ENCODE peak calls at places on chromosomes 16 and 17, in eight cellular contexts. Q is cardiac muscle cell, V is lower lobe of right lung, Y is sigmoid colon, S is thoracic aorta, U is AG09309, Z is tibial nerve, O is BJ. A is an unnamed sample.

GRCh38 chr17:44187131-44187899 is 543 bp downstream of the TMUB2 start:
- DNase-seq in Z (no peak), S (no peak), Q (no peak), U (no peak), O (no peak), Y (no peak), V (peak; percentile 75), A (peak; percentile 59)

GRCh38 chr17:17877548-17878358 is 41.0 kb upstream of the SREBF1 start:
- DNase-seq in Z (peak; percentile 44), Y (peak; percentile 96), U (peak; percentile 46), V (peak; percentile 77), O (peak; percentile 64), Q (peak; percentile 88), S (peak; percentile 71), A (no peak)

GRCh38 chr16:79185681-79186080 is 414.9 kb downstream of the MAF start:
- DNase-seq in Q (no peak), S (no peak), V (no peak), Z (no peak), Y (no peak), O (no peak), U (no peak), A (no peak)

GRCh38 chr16:87740909-87741424 is 24.8 kb downstream of the KLHDC4 start:
- DNase-seq in Y (no peak), O (no peak), Q (no peak), S (no peak), U (peak; percentile 13), Z (no peak), V (no peak), A (no peak)

GRCh38 chr16:88524274-88524972 is 45.8 kb upstream of the ZC3H18 start:
- DNase-seq in Y (no peak), U (no peak), V (no peak), O (no peak), S (no peak), Q (no peak), Z (no peak), A (no peak)

GRCh38 chr16:2039286-2040030 is 8.2 kb downstream of the NTHL1 start:
- DNase-seq in V (peak; percentile 83), Q (no peak), Y (peak; percentile 96), O (peak; percentile 92), Z (peak; percentile 70), S (no peak), U (peak; percentile 63), A (no peak)

GRCh38 chr16:8773537-8773936 is 23.9 kb downstream of the TMEM186 start:
- DNase-seq in Y (no peak), Q (no peak), U (no peak), S (no peak), Z (no peak), O (no peak), V (no peak), A (no peak)

GRCh38 chr16:4790261-4790660 is 2.1 kb upstream of the SEPTIN12 start:
- DNase-seq in Q (no peak), U (no peak), S (no peak), O (no peak), V (no peak), Y (no peak), Z (no peak), A (no peak)

GRCh38 chr17:34447406-34447805 is 84.4 kb upstream of the CCL1 start:
- DNase-seq in Q (no peak), O (no peak), U (no peak), V (no peak), S (no peak), Z (no peak), Y (no peak), A (no peak)

GRCh38 chr17:19397556-19398041 is 10.6 kb upstream of the MFAP4 start:
- DNase-seq in Y (no peak), U (no peak), V (no peak), Z (no peak), S (no peak), Q (no peak), O (no peak), A (no peak)

GRCh38 chr17:15914400-15915165 is 30.3 kb upstream of the ADORA2B start:
- DNase-seq in Y (no peak), S (no peak), O (no peak), V (no peak), Q (no peak), U (no peak), Z (no peak), A (no peak)

GRCh38 chr17:81537343-81537855 is 9.2 kb downstream of the FSCN2 start:
- DNase-seq in Z (no peak), U (no peak), O (no peak), V (no peak), Q (peak; percentile 66), Y (no peak), S (no peak), A (no peak)

GRCh38 chr17:80789356-80789902 is 202.2 kb upstream of the CHMP6 start:
- DNase-seq in Y (peak; percentile 80), O (peak; percentile 65), V (no peak), S (peak; percentile 35), U (peak; percentile 66), Z (peak; percentile 60), Q (no peak), A (no peak)

GRCh38 chr16:72285728-72286127 is 113.8 kb upstream of the PMFBP1 start:
- DNase-seq in Q (no peak), S (no peak), O (no peak), V (no peak), Y (no peak), Z (no peak), U (peak; percentile 29), A (no peak)

GRCh38 chr17:18968945-18969887 is 17.3 kb downstream of the SLC5A10 start:
- DNase-seq in S (no peak), U (no peak), Q (no peak), Y (no peak), Z (peak; percentile 7), O (no peak), V (no peak), A (no peak)

GRCh38 chr17:16649585-16649984 is 4.1 kb downstream of the ZNF624 start:
- DNase-seq in Q (no peak), S (no peak), Y (no peak), V (no peak), O (no peak), U (no peak), Z (no peak), A (no peak)

GRCh38 chr17:31067699-31068184 is 27.0 kb upstream of the NF1 start:
- DNase-seq in S (no peak), O (peak; percentile 57), V (no peak), U (peak; percentile 63), Z (no peak), Y (no peak), Q (peak; percentile 19), A (no peak)

GRCh38 chr16:50422926-50423325 is 54.1 kb upstream of the BRD7 start:
- DNase-seq in Z (no peak), Q (no peak), O (no peak), S (no peak), U (no peak), V (no peak), Y (no peak), A (no peak)
- TF ChIP-seq CTCF in Z (no peak), Q (no peak), O (no peak), S (no peak), U (no peak), V (no peak), Y (no peak), A (no peak)

GRCh38 chr16:3492356-3492755 is 2.9 kb downstream of the C16orf90 start:
- DNase-seq in O (no peak), V (peak; percentile 40), U (no peak), Y (no peak), Z (no peak), S (no peak), Q (no peak), A (no peak)

GRCh38 chr16:3488801-3489200 is 6.5 kb downstream of the C16orf90 start:
- DNase-seq in O (no peak), S (no peak), Z (no peak), Q (no peak), U (no peak), V (no peak), Y (no peak), A (no peak)

GRCh38 chr16:3494574-3494973 is 715 bp downstream of the C16orf90 start:
- DNase-seq in Y (no peak), O (no peak), U (no peak), Q (no peak), S (no peak), Z (no peak), V (peak; percentile 35), A (no peak)

GRCh38 chr16:3487521-3488410 is 7.5 kb downstream of the C16orf90 start:
- DNase-seq in Z (no peak), U (no peak), V (no peak), S (no peak), Q (no peak), O (no peak), Y (no peak), A (no peak)

GRCh38 chr16:3490911-3491629 is 4.2 kb downstream of the C16orf90 start:
- DNase-seq in Z (no peak), S (no peak), Y (no peak), O (no peak), U (no peak), V (peak; percentile 41), Q (no peak), A (no peak)
- TF ChIP-seq CTCF in Z (no peak), S (no peak), Y (no peak), O (no peak), U (no peak), V (no peak), Q (no peak), A (no peak)

GRCh38 chr16:80437707-80438106 is 103.1 kb upstream of the DYNLRB2 start:
- DNase-seq in Q (no peak), O (no peak), V (no peak), Y (no peak), U (no peak), Z (no peak), S (no peak), A (no peak)
- TF ChIP-seq CTCF in Q (no peak), O (no peak), V (no peak), Y (no peak), U (no peak), Z (no peak), S (no peak), A (no peak)

GRCh38 chr17:48478224-48479013 is 48.4 kb upstream of the SKAP1 start:
- DNase-seq in Q (no peak), S (no peak), Z (no peak), Y (no peak), V (no peak), O (no peak), U (no peak), A (no peak)
- TF ChIP-seq CTCF in Q (peak; percentile 27), S (no peak), Z (no peak), Y (no peak), V (no peak), O (no peak), U (no peak), A (no peak)

A was measured in omental fat pad.